ENCODE peak calls at places on chromosomes 4 and X, in seven cellular contexts. Z, O, D, S, Y, M and L are unnamed samples.
A peak's percentile ranks its signal among the peaks of the same experiment; 100 is the strongest.

GRCh38 chrX:88416002-88416401 is 331.0 kb upstream of the CPXCR1 start:
- DNase-seq in O (no peak), D (no peak), M (no peak), Z (no peak), S (no peak), Y (no peak), L (no peak)

GRCh38 chr4:186832906-186833305 is 109.2 kb upstream of the FAT1 start:
- DNase-seq in D (no peak), M (no peak), Y (no peak), O (no peak), S (no peak), Z (peak; percentile 15), L (no peak)

GRCh38 chr4:137510866-137511265 is 21.4 kb downstream of the PCDH18 start:
- DNase-seq in M (no peak), D (no peak), O (no peak), Z (no peak), Y (no peak), S (peak; percentile 62), L (peak; percentile 23)

GRCh38 chr4:72077346-72077745 is 45.5 kb downstream of the NPFFR2 start:
- DNase-seq in D (no peak), O (no peak), Y (no peak), Z (no peak), S (no peak), M (no peak), L (no peak)

GRCh38 chr4:148044889-148045352 is 313.0 kb downstream of the ARHGAP10 start:
- DNase-seq in Y (no peak), Z (no peak), D (peak; percentile 3), S (no peak), M (peak; percentile 43), O (peak; percentile 21), L (no peak)

GRCh38 chr4:153916273-153916755 is 127.4 kb upstream of the SFRP2 start:
- DNase-seq in O (no peak), M (peak; percentile 51), Y (no peak), S (no peak), Z (no peak), D (no peak), L (no peak)

GRCh38 chr4:89797117-89797516 is 39.8 kb downstream of the SNCA start:
- DNase-seq in M (no peak), D (no peak), Y (no peak), O (no peak), S (no peak), Z (no peak), L (no peak)

GRCh38 chr4:188444500-188444899 is 305.3 kb downstream of the TRIML1 start:
- DNase-seq in O (no peak), Z (no peak), Y (no peak), M (no peak), S (no peak), D (no peak), L (no peak)

GRCh38 chr4:25320374-25321172 is 8.0 kb downstream of the ZCCHC4 start:
- DNase-seq in S (no peak), O (no peak), Z (no peak), M (no peak), Y (no peak), D (no peak), L (no peak)

GRCh38 chrX:150610038-150610437 is 41.6 kb downstream of the MTM1 start:
- DNase-seq in D (no peak), Y (no peak), Z (no peak), O (no peak), M (no peak), S (no peak), L (no peak)

GRCh38 chrX:117713411-117713810 is 403.2 kb downstream of the KLHL13 start:
- DNase-seq in O (no peak), M (no peak), S (no peak), Z (no peak), Y (no peak), D (peak; percentile 35), L (no peak)

GRCh38 chrX:41634284-41634683 is 54.5 kb upstream of the GPR34 start:
- DNase-seq in Z (peak; percentile 4), D (no peak), S (no peak), M (no peak), Y (no peak), O (no peak), L (no peak)

GRCh38 chr4:28211714-28212470 is 1351.3 kb downstream of the STIM2 start:
- DNase-seq in M (no peak), O (no peak), Z (no peak), Y (no peak), D (no peak), S (no peak), L (no peak)

GRCh38 chr4:156782491-156782890 is 189.1 kb downstream of the PDGFC start:
- DNase-seq in Y (no peak), Z (no peak), D (no peak), O (no peak), S (no peak), M (no peak), L (no peak)

GRCh38 chr4:118816538-118817177 is 19.3 kb downstream of the SEC24D start:
- DNase-seq in D (no peak), Y (no peak), O (no peak), S (no peak), Z (no peak), M (no peak), L (no peak)

GRCh38 chr4:171130126-171130801 is 682.9 kb upstream of the GALNTL6 start:
- DNase-seq in O (no peak), Z (no peak), D (peak; percentile 1), M (no peak), Y (no peak), S (no peak), L (no peak)

GRCh38 chr4:152189451-152190179 is 346.3 kb downstream of the FBXW7 start:
- DNase-seq in D (no peak), O (no peak), Y (no peak), Z (no peak), S (no peak), M (peak; percentile 45), L (no peak)

GRCh38 chrX:30653415-30654131 is at the start of gene GK:
- DNase-seq in Y (no peak), D (no peak), O (peak; percentile 48), S (no peak), M (no peak), Z (peak; percentile 23), L (no peak)

GRCh38 chr4:90542216-90542615 is 415.0 kb downstream of the CCSER1 start:
- DNase-seq in Y (no peak), D (no peak), M (no peak), Z (no peak), S (no peak), O (no peak), L (no peak)

GRCh38 chr4:188154668-188155423 is 15.6 kb downstream of the TRIML1 start:
- DNase-seq in Y (no peak), S (no peak), M (no peak), Z (no peak), D (no peak), O (no peak), L (no peak)

GRCh38 chrX:40806511-40807220 is 71.3 kb upstream of the MED14 start:
- DNase-seq in D (no peak), S (no peak), Z (peak; percentile 24), Y (no peak), M (no peak), O (no peak), L (no peak)

GRCh38 chr4:124206779-124207605 is 505.5 kb downstream of the ANKRD50 start:
- DNase-seq in O (no peak), M (no peak), D (no peak), S (no peak), Z (no peak), Y (no peak), L (no peak)

DNA sequence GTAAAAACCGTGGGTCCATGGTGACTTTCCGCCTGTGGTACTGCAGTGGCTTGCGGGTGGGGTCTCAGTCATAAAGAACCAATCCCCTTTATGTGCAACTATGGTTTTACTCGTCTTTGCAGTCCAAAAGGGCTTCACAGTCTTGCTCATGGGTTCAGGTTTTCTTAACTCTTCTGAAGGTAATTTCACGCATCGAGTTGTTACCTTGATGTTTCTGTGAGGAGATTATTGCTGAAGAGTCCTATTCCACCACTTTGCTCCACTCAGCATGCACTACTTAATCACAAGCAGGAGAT is 41.5 kb downstream of the F8 start:
- DNase-seq in Z (no peak), S (no peak), M (no peak), O (no peak), D (no peak), Y (no peak), L (no peak)
- H3K4me3 ChIP-seq in Z (no peak overlapping the region), S (peak overlapping the region; percentile 51), M (no peak overlapping the region), O (peak overlapping the region; percentile 57), D (peak overlapping the region; percentile 54), Y (no peak overlapping the region), L (no peak overlapping the region)

DNA sequence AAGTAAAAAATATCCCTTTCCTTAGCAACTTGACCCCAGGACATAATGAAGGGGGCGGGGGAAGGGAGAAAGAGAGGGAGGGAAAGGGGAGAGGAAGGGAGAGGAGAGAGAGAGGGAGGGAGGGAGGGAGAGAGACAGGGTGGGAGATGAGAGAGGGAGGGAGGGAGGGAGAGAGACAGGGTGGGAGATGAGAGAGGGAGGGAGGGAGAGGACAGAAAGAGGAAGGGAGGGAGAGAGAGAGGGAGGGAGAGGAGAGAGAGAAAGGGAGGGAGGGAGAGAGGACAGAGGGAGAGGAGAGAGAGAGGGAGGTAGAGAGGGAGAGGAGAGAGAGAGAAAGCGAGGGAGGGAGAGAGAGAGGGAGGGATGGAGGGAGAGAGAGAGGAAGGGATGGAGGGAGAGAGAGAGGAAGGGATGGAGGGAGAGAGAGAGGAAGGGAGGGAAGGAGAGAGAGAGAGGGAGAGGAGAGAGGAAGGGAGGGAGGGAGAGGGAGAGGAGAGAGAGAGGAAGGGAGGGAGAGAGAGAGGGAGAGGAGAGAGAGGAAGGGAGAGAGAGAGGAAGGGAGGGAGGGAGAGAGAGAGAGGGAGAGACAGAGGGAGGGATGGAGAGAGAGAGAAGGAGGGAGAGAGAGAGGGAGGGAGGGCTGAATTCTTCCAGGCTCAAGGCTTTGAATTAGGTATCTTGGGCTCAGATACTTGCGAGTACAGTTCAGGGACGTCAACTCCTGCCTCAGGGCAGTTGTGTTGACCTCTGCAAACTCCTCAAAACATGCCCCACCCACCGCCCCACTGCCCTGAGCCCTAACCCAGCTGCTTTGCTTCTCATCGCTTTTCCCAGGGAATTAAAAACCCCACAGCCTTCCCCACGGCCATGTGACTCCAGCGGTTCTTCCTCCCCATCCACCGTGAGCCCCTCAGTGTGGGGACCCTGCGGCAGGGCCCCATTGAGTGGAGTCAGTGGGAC is 40.0 kb upstream of the ADRA2C start:
- DNase-seq in Z (no peak), D (no peak), O (no peak), S (no peak), M (no peak), Y (no peak), L (no peak)
- TF ChIP-seq YY1 in Z (no peak), D (no peak), O (no peak), S (no peak), M (no peak), Y (no peak), L (no peak)

GRCh38 chr4:184400891-184401290 is 73.5 kb downstream of the IRF2 start:
- DNase-seq in Y (no peak), S (no peak), Z (no peak), O (no peak), M (no peak), D (no peak), L (no peak)
- H3K4me3 ChIP-seq in Y (peak overlapping the region; percentile 20), S (no peak overlapping the region), Z (no peak overlapping the region), O (no peak overlapping the region), M (no peak overlapping the region), D (no peak overlapping the region), L (no peak overlapping the region)

DNA sequence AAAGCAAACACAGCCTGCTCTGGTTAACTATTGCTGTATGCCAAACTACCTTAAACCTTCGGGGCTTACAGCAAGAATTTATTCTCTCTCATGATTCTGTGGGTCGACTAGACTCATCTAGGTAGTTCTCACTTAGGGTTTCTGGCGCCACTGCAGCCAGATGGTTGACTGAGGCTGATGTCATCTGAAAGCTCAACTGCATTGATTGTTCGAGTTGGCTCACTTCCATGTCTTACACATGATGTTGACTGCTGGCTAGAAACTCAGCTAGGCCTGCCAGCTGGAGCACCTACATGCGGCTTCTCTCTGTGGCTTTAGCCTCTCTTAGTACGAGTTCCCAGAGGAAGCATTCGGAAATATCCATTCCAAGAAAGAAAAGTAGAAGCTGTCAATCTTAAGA is 103.2 kb downstream of the SRPX start:
- DNase-seq in D (no peak), S (no peak), M (no peak), Z (no peak), O (no peak), Y (no peak), L (no peak)
- TF ChIP-seq YY1 in D (no peak), S (no peak), M (no peak), Z (no peak), O (no peak), Y (no peak), L (no peak)